ENCODE peak calls at places on chromosomes 1 and 21, in eight cellular contexts. O is lung, C is aorta, Y is ovary, M is uterus, B is Peyer's patch, P is GM23248, U is adrenal gland. A is an unnamed sample. For H3K4me1, the result is how much of the 10 kb centered on the place peaks cover.

GRCh38 chr1:65148548-65149390 is 766 bp downstream of the AK4 start:
- DNase-seq in O (no peak), C (peak), Y (peak), M (peak), B (no peak), P (peak), U (no peak), A (no peak)

GRCh38 chr1:223221686-223222085 is 78.6 kb upstream of the TLR5 start:
- DNase-seq in O (no peak), C (no peak), Y (no peak), M (no peak), B (no peak), P (no peak), U (no peak), A (no peak)

GRCh38 chr1:74197255-74197654 is 721 bp downstream of the LRRIQ3 start:
- DNase-seq in O (no peak), C (no peak), Y (no peak), M (no peak), B (no peak), P (no peak), U (no peak), A (no peak)

GRCh38 chr1:6991271-6991670 is 206.0 kb downstream of the CAMTA1 start:
- DNase-seq in O (no peak), C (no peak), Y (no peak), M (no peak), B (no peak), P (peak), U (no peak), A (no peak)

GRCh38 chr1:84330125-84330984 is 28.8 kb downstream of the SAMD13 start:
- DNase-seq in O (no peak), C (no peak), Y (no peak), M (no peak), B (no peak), P (no peak), U (no peak), A (no peak)

GRCh38 chr1:207388721-207389120 is 65.4 kb upstream of the CR2 start:
- DNase-seq in O (no peak), C (no peak), Y (no peak), M (no peak), B (no peak), P (no peak), U (no peak), A (no peak)

GRCh38 chr1:215569987-215570824 is 3.1 kb downstream of the KCTD3 start:
- DNase-seq in O (no peak), C (no peak), Y (no peak), M (no peak), B (no peak), P (peak), U (no peak), A (peak)

GRCh38 chr1:101200513-101200912 is 36.3 kb upstream of the S1PR1 start:
- DNase-seq in O (no peak), C (no peak), Y (no peak), M (no peak), B (no peak), P (peak), U (no peak), A (no peak)

GRCh38 chr1:231242516-231243198 is 1.6 kb downstream of the GNPAT start:
- DNase-seq in O (no peak), C (no peak), Y (no peak), M (no peak), B (no peak), P (peak), U (no peak), A (no peak)

GRCh38 chr1:111602974-111603373 is 16.6 kb upstream of the RAP1A start:
- DNase-seq in O (no peak), C (no peak), Y (no peak), M (no peak), B (no peak), P (no peak), U (no peak), A (no peak)

GRCh38 chr1:100353073-100353801 is 931 bp downstream of the CDC14A start:
- DNase-seq in O (peak), C (no peak), Y (peak), M (no peak), B (peak), P (peak), U (peak), A (peak)

GRCh38 chr1:115649964-115650363 is 8.2 kb downstream of the VANGL1 start:
- DNase-seq in O (no peak), C (no peak), Y (no peak), M (no peak), B (no peak), P (no peak), U (no peak), A (peak)

GRCh38 chr1:67270569-67270968 is 37.1 kb upstream of the IL12RB2 start:
- DNase-seq in O (no peak), C (no peak), Y (no peak), M (no peak), B (no peak), P (no peak), U (no peak), A (no peak)

GRCh38 chr1:33433509-33434362 is 2.8 kb upstream of the PHC2 start:
- DNase-seq in O (peak), C (peak), Y (peak), M (peak), B (no peak), P (peak), U (peak), A (peak)

GRCh38 chr1:91866425-91866824 is 19.5 kb downstream of the TGFBR3 start:
- DNase-seq in O (no peak), C (no peak), Y (no peak), M (no peak), B (no peak), P (no peak), U (no peak), A (no peak)

GRCh38 chr1:233512538-233512937 is 101.4 kb upstream of the KCNK1 start:
- DNase-seq in O (no peak), C (no peak), Y (no peak), M (no peak), B (no peak), P (no peak), U (no peak), A (no peak)

GRCh38 chr1:165443539-165444289 is 1.2 kb downstream of the RXRG start:
- DNase-seq in O (no peak), C (no peak), Y (no peak), M (no peak), B (no peak), P (no peak), U (peak), A (no peak)

GRCh38 chr1:89598450-89599331 is 34.2 kb upstream of the LRRC8C start:
- DNase-seq in O (no peak), C (no peak), Y (no peak), M (no peak), B (no peak), P (peak), U (no peak), A (peak)

GRCh38 chr1:19756480-19756879 is 43.2 kb downstream of the TMCO4 start:
- DNase-seq in O (no peak), C (no peak), Y (no peak), M (no peak), B (no peak), P (no peak), U (no peak), A (no peak)

GRCh38 chr1:246579818-246580217 is 13.6 kb downstream of the CNST start:
- DNase-seq in O (no peak), C (no peak), Y (no peak), M (no peak), B (no peak), P (no peak), U (no peak), A (no peak)

GRCh38 chr1:116336250-116336649 is 36.8 kb upstream of the ATP1A1 start:
- DNase-seq in O (no peak), C (no peak), Y (no peak), M (no peak), B (no peak), P (no peak), U (no peak), A (peak)

GRCh38 chr1:56370513-56370912 is 208.8 kb downstream of the PLPP3 start:
- DNase-seq in O (no peak), C (no peak), Y (no peak), M (no peak), B (no peak), P (no peak), U (no peak), A (no peak)

GRCh38 chr1:105137543-105138444 is 1388.1 kb downstream of the AMY1C start:
- DNase-seq in O (no peak), C (peak), Y (no peak), M (no peak), B (no peak), P (peak), U (no peak), A (peak)

GRCh38 chr1:30378991-30379581 is 344.3 kb downstream of the MATN1 start:
- DNase-seq in O (no peak), C (no peak), Y (peak), M (peak), B (no peak), P (peak), U (no peak), A (no peak)

GRCh38 chr1:162699366-162699765 is 67.1 kb downstream of the DDR2 start:
- DNase-seq in O (no peak), C (no peak), Y (no peak), M (no peak), B (no peak), P (no peak), U (no peak), A (no peak)

GRCh38 chr21:41009398-41010177 is 158.4 kb upstream of the BACE2 start:
- DNase-seq in O (no peak), C (no peak), Y (no peak), M (no peak), B (no peak), P (no peak), U (no peak), A (no peak)

GRCh38 chr1:7948950-7949349 is 8.3 kb upstream of the TNFRSF9 start:
- DNase-seq in O (no peak), C (no peak), Y (no peak), M (no peak), B (no peak), P (peak), U (no peak), A (peak)

GRCh38 chr21:46295996-46296752 is 10.0 kb downstream of the YBEY start:
- DNase-seq in O (no peak), C (peak), Y (peak), M (peak), B (peak), P (peak), U (peak), A (peak)

GRCh38 chr21:18951291-18952038 is 547.9 kb upstream of the TMPRSS15 start:
- DNase-seq in O (no peak), C (no peak), Y (no peak), M (no peak), B (no peak), P (no peak), U (peak), A (peak)

GRCh38 chr1:173995475-173995874 is 26.7 kb downstream of the RC3H1 start:
- DNase-seq in O (no peak), C (no peak), Y (no peak), M (no peak), B (no peak), P (no peak), U (no peak), A (no peak)

GRCh38 chr1:152513081-152513480 is 1.2 kb upstream of the CRCT1 start:
- DNase-seq in O (no peak), C (no peak), Y (no peak), M (no peak), B (no peak), P (no peak), U (no peak), A (peak)

GRCh38 chr1:151934048-151934493 is 24.8 kb upstream of the THEM4 start:
- DNase-seq in O (peak), C (no peak), Y (peak), M (peak), B (no peak), P (peak), U (peak), A (peak)

GRCh38 chr21:26776320-26777021 is 68.7 kb downstream of the ADAMTS1 start:
- DNase-seq in O (no peak), C (no peak), Y (no peak), M (no peak), B (no peak), P (peak), U (no peak), A (no peak)

GRCh38 chr1:183732251-183732650 is 72.7 kb upstream of the RGL1 start:
- DNase-seq in O (no peak), C (no peak), Y (no peak), M (no peak), B (no peak), P (no peak), U (no peak), A (no peak)
- H3K27ac ChIP-seq in O (no peak), C (no peak), Y (no peak), M (no peak), B (no peak), P (no peak), U (no peak), A (no peak)

GRCh38 chr1:204678721-204679455 is 6.7 kb downstream of the LRRN2 start:
- DNase-seq in O (no peak), C (no peak), Y (no peak), M (no peak), B (no peak), P (no peak), U (no peak), A (no peak)
- H3K4me1 ChIP-seq in O (under half), C (under half), Y (under half), M (under half), B (under half), P (under half), U (under half), A (under half)

DNA sequence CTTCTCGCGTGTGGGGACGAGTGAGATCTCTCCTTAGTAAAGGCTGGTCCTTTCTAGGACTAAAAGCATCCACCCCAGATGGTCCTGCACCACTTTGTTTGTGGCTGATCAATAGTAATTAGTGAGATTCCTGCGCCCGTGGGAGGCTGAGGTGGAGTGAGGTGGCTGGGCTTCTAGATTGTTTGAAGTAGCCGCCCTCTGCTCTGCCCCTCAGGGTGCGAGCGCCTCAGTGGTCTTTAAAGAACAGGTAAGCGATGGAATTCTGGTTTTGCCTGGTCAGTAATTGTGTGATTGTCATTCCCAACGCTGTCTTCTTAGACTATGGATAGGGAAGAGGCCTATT is 20.7 kb downstream of the PEX14 start:
- DNase-seq in O (no peak), C (no peak), Y (no peak), M (no peak), B (no peak), P (no peak), U (no peak), A (no peak)
- H3K27ac ChIP-seq in O (no peak), C (no peak), Y (no peak), M (no peak), B (peak), P (peak), U (peak), A (peak)

GRCh38 chr1:94259635-94260289 is 22.4 kb upstream of the ARHGAP29 start:
- DNase-seq in O (no peak), C (no peak), Y (no peak), M (no peak), B (no peak), P (peak), U (no peak), A (no peak)
- H3K4me1 ChIP-seq in O (under half), C (under half), Y (under half), M (under half), B (under half), P (under half), U (under half), A (under half)

DNA sequence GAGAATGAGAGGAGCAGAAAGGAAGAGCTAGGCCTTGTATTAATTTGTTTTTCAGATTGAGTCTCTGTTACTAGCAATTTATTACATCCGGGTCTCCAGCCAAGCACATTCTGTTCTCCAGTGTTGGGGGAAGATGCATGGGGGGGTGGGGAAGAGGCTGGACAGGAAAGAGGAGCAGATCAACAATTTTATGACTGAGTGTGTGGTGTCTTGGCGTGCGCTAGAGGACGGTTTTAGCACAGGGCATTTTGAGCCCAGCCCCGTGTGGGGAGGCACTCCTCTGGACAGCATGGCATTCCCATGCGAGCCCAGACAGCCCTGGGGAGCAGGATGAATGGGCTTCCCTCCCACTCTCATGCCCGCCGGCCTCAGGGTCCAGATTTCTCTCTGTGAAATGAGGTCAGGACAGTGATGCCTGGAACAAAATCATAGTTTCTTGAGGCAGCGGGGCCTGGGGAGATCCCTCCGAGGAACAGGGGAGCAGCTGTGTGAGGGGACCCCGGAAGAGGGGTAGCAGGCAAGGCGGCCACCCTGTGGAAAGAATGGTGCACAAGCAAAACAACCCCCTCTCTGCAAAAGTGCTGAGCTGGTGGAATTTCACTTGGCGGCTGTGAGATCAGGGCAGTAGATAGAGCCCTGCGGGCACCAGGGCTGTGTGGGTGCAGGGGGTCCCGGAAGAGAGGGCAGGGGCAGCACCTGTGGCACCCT is 16.3 kb downstream of the SOX13 start:
- DNase-seq in O (no peak), C (no peak), Y (peak), M (peak), B (no peak), P (peak), U (peak), A (no peak)
- H3K27ac ChIP-seq in O (peak), C (no peak), Y (peak), M (peak), B (peak), P (peak), U (peak), A (no peak)

GRCh38 chr1:54384921-54385726 is 21.1 kb downstream of the SSBP3 start:
- DNase-seq in O (no peak), C (no peak), Y (no peak), M (no peak), B (no peak), P (peak), U (peak), A (no peak)
- H3K4me1 ChIP-seq in O (under half), C (under half), Y (under half), M (under half), B (under half), P (under half), U (under half), A (under half)

A was measured in small intestine.